ENCODE peak calls at places on chromosomes 12 and 14, in nine cellular contexts. One of them, this sample, is unnamed.

GRCh38 chr12:5692850-5693249 is 252.2 kb downstream of the ANO2 start:
- DNase-seq in HEK293T: no peak
- DNase-seq in stimulated activated CD4-positive, alpha-beta T cell treated with anti-CD3 and anti-CD28 coated beads, TNF-alpha, amount 100 ng/mL, for 4 hours: no peak
- DNase-seq in mesenchymal stem cell: no peak
- DNase-seq in CD4-positive, alpha-beta T cell: no peak
- DNase-seq in natural killer cell: no peak
- DNase-seq in A549: no peak
- DNase-seq in left colon: no peak
- DNase-seq in HTR-8/SVneo: no peak
- DNase-seq in this sample: no peak

GRCh38 chr14:35557221-35557747 is 23.3 kb downstream of the INSM2 start:
- DNase-seq in HEK293T: no peak
- DNase-seq in stimulated activated CD4-positive, alpha-beta T cell treated with anti-CD3 and anti-CD28 coated beads, TNF-alpha, amount 100 ng/mL, for 4 hours: no peak
- DNase-seq in mesenchymal stem cell: no peak
- DNase-seq in CD4-positive, alpha-beta T cell: no peak
- DNase-seq in natural killer cell: no peak
- DNase-seq in A549: no peak
- DNase-seq in left colon: no peak
- DNase-seq in HTR-8/SVneo: no peak
- DNase-seq in this sample: no peak

GRCh38 chr12:48857278-48857994 is 5.5 kb upstream of the DDX23 start:
- DNase-seq in HEK293T: no peak
- DNase-seq in stimulated activated CD4-positive, alpha-beta T cell treated with anti-CD3 and anti-CD28 coated beads, TNF-alpha, amount 100 ng/mL, for 4 hours: no peak
- DNase-seq in mesenchymal stem cell: no peak
- DNase-seq in CD4-positive, alpha-beta T cell: no peak
- DNase-seq in natural killer cell: no peak
- DNase-seq in A549: no peak
- DNase-seq in left colon: no peak
- DNase-seq in HTR-8/SVneo: no peak
- DNase-seq in this sample: no peak

GRCh38 chr14:99910337-99911268 is 117.4 kb downstream of the EML1 start:
- DNase-seq in HEK293T: no peak
- DNase-seq in stimulated activated CD4-positive, alpha-beta T cell treated with anti-CD3 and anti-CD28 coated beads, TNF-alpha, amount 100 ng/mL, for 4 hours: no peak
- DNase-seq in mesenchymal stem cell: peak; percentile 91
- DNase-seq in CD4-positive, alpha-beta T cell: no peak
- DNase-seq in natural killer cell: no peak
- DNase-seq in A549: peak; percentile 69
- DNase-seq in left colon: no peak
- DNase-seq in HTR-8/SVneo: peak; percentile 64
- DNase-seq in this sample: no peak

GRCh38 chr14:33412450-33412849 is 473.8 kb downstream of the NPAS3 start:
- DNase-seq in HEK293T: no peak
- DNase-seq in stimulated activated CD4-positive, alpha-beta T cell treated with anti-CD3 and anti-CD28 coated beads, TNF-alpha, amount 100 ng/mL, for 4 hours: no peak
- DNase-seq in mesenchymal stem cell: no peak
- DNase-seq in CD4-positive, alpha-beta T cell: no peak
- DNase-seq in natural killer cell: no peak
- DNase-seq in A549: no peak
- DNase-seq in left colon: no peak
- DNase-seq in HTR-8/SVneo: no peak
- DNase-seq in this sample: no peak

GRCh38 chr14:51020024-51020710 is 74.7 kb downstream of the TRIM9 start:
- DNase-seq in HEK293T: no peak
- DNase-seq in stimulated activated CD4-positive, alpha-beta T cell treated with anti-CD3 and anti-CD28 coated beads, TNF-alpha, amount 100 ng/mL, for 4 hours: no peak
- DNase-seq in mesenchymal stem cell: peak; percentile 38
- DNase-seq in CD4-positive, alpha-beta T cell: no peak
- DNase-seq in natural killer cell: no peak
- DNase-seq in A549: no peak
- DNase-seq in left colon: no peak
- DNase-seq in HTR-8/SVneo: no peak
- DNase-seq in this sample: no peak

GRCh38 chr14:77203611-77204456 is 22.2 kb downstream of the TMEM63C start:
- DNase-seq in HEK293T: no peak
- DNase-seq in stimulated activated CD4-positive, alpha-beta T cell treated with anti-CD3 and anti-CD28 coated beads, TNF-alpha, amount 100 ng/mL, for 4 hours: no peak
- DNase-seq in mesenchymal stem cell: no peak
- DNase-seq in CD4-positive, alpha-beta T cell: no peak
- DNase-seq in natural killer cell: no peak
- DNase-seq in A549: no peak
- DNase-seq in left colon: no peak
- DNase-seq in HTR-8/SVneo: no peak
- DNase-seq in this sample: no peak

GRCh38 chr12:116975779-116976393 is 65.1 kb downstream of the FBXW8 start:
- DNase-seq in HEK293T: no peak
- DNase-seq in stimulated activated CD4-positive, alpha-beta T cell treated with anti-CD3 and anti-CD28 coated beads, TNF-alpha, amount 100 ng/mL, for 4 hours: no peak
- DNase-seq in mesenchymal stem cell: no peak
- DNase-seq in CD4-positive, alpha-beta T cell: no peak
- DNase-seq in natural killer cell: no peak
- DNase-seq in A549: no peak
- DNase-seq in left colon: no peak
- DNase-seq in HTR-8/SVneo: no peak
- DNase-seq in this sample: no peak

GRCh38 chr12:104310751-104311297 is 7.3 kb downstream of the EID3 start:
- DNase-seq in HEK293T: no peak
- DNase-seq in stimulated activated CD4-positive, alpha-beta T cell treated with anti-CD3 and anti-CD28 coated beads, TNF-alpha, amount 100 ng/mL, for 4 hours: no peak
- DNase-seq in mesenchymal stem cell: no peak
- DNase-seq in CD4-positive, alpha-beta T cell: no peak
- DNase-seq in natural killer cell: no peak
- DNase-seq in A549: no peak
- DNase-seq in left colon: no peak
- DNase-seq in HTR-8/SVneo: no peak
- DNase-seq in this sample: no peak

GRCh38 chr12:49225551-49226166 is 36.8 kb upstream of the TUBA1A start:
- DNase-seq in HEK293T: no peak
- DNase-seq in stimulated activated CD4-positive, alpha-beta T cell treated with anti-CD3 and anti-CD28 coated beads, TNF-alpha, amount 100 ng/mL, for 4 hours: no peak
- DNase-seq in mesenchymal stem cell: no peak
- DNase-seq in CD4-positive, alpha-beta T cell: no peak
- DNase-seq in natural killer cell: no peak
- DNase-seq in A549: no peak
- DNase-seq in left colon: peak; percentile 18
- DNase-seq in HTR-8/SVneo: no peak
- DNase-seq in this sample: no peak

GRCh38 chr12:57772429-57773322 is at the start of gene EEF1AKMT3:
- DNase-seq in HEK293T: peak; percentile 67
- DNase-seq in stimulated activated CD4-positive, alpha-beta T cell treated with anti-CD3 and anti-CD28 coated beads, TNF-alpha, amount 100 ng/mL, for 4 hours: no peak
- DNase-seq in mesenchymal stem cell: peak; percentile 79
- DNase-seq in CD4-positive, alpha-beta T cell: no peak
- DNase-seq in natural killer cell: no peak
- DNase-seq in A549: peak; percentile 71
- DNase-seq in left colon: peak; percentile 80
- DNase-seq in HTR-8/SVneo: peak; percentile 57
- DNase-seq in this sample: peak; percentile 100

GRCh38 chr14:103679351-103679750 is 35.9 kb downstream of the XRCC3 start:
- DNase-seq in HEK293T: peak; percentile 55
- DNase-seq in stimulated activated CD4-positive, alpha-beta T cell treated with anti-CD3 and anti-CD28 coated beads, TNF-alpha, amount 100 ng/mL, for 4 hours: no peak
- DNase-seq in mesenchymal stem cell: peak; percentile 28
- DNase-seq in CD4-positive, alpha-beta T cell: peak; percentile 22
- DNase-seq in natural killer cell: peak; percentile 37
- DNase-seq in A549: peak; percentile 38
- DNase-seq in left colon: peak; percentile 57
- DNase-seq in HTR-8/SVneo: peak; percentile 29
- DNase-seq in this sample: no peak

GRCh38 chr12:49501895-49502294 is 36.9 kb upstream of the KCNH3 start:
- DNase-seq in HEK293T: no peak
- DNase-seq in stimulated activated CD4-positive, alpha-beta T cell treated with anti-CD3 and anti-CD28 coated beads, TNF-alpha, amount 100 ng/mL, for 4 hours: no peak
- DNase-seq in mesenchymal stem cell: no peak
- DNase-seq in CD4-positive, alpha-beta T cell: no peak
- DNase-seq in natural killer cell: no peak
- DNase-seq in A549: no peak
- DNase-seq in left colon: no peak
- DNase-seq in HTR-8/SVneo: no peak
- DNase-seq in this sample: no peak

GRCh38 chr12:62210422-62210821 is 49.8 kb upstream of the USP15 start:
- DNase-seq in HEK293T: peak; percentile 41
- DNase-seq in stimulated activated CD4-positive, alpha-beta T cell treated with anti-CD3 and anti-CD28 coated beads, TNF-alpha, amount 100 ng/mL, for 4 hours: peak; percentile 13
- DNase-seq in mesenchymal stem cell: peak; percentile 36
- DNase-seq in CD4-positive, alpha-beta T cell: peak; percentile 29
- DNase-seq in natural killer cell: no peak
- DNase-seq in A549: peak; percentile 28
- DNase-seq in left colon: peak; percentile 16
- DNase-seq in HTR-8/SVneo: peak; percentile 48
- DNase-seq in this sample: no peak

GRCh38 chr12:76038176-76038575 is 6.6 kb upstream of the PHLDA1 start:
- DNase-seq in HEK293T: no peak
- DNase-seq in stimulated activated CD4-positive, alpha-beta T cell treated with anti-CD3 and anti-CD28 coated beads, TNF-alpha, amount 100 ng/mL, for 4 hours: no peak
- DNase-seq in mesenchymal stem cell: no peak
- DNase-seq in CD4-positive, alpha-beta T cell: no peak
- DNase-seq in natural killer cell: no peak
- DNase-seq in A549: no peak
- DNase-seq in left colon: no peak
- DNase-seq in HTR-8/SVneo: no peak
- DNase-seq in this sample: no peak

GRCh38 chr14:70162353-70162752 is 26.4 kb downstream of the SLC8A3 start:
- DNase-seq in HEK293T: no peak
- DNase-seq in stimulated activated CD4-positive, alpha-beta T cell treated with anti-CD3 and anti-CD28 coated beads, TNF-alpha, amount 100 ng/mL, for 4 hours: no peak
- DNase-seq in mesenchymal stem cell: no peak
- DNase-seq in CD4-positive, alpha-beta T cell: no peak
- DNase-seq in natural killer cell: no peak
- DNase-seq in A549: no peak
- DNase-seq in left colon: no peak
- DNase-seq in HTR-8/SVneo: no peak
- DNase-seq in this sample: no peak

GRCh38 chr12:7879246-7879645 is 6.5 kb upstream of the SLC2A14 start:
- DNase-seq in HEK293T: no peak
- DNase-seq in stimulated activated CD4-positive, alpha-beta T cell treated with anti-CD3 and anti-CD28 coated beads, TNF-alpha, amount 100 ng/mL, for 4 hours: no peak
- DNase-seq in mesenchymal stem cell: no peak
- DNase-seq in CD4-positive, alpha-beta T cell: no peak
- DNase-seq in natural killer cell: no peak
- DNase-seq in A549: no peak
- DNase-seq in left colon: no peak
- DNase-seq in HTR-8/SVneo: no peak
- DNase-seq in this sample: no peak

GRCh38 chr12:11719678-11720099 is 70.2 kb downstream of the ETV6 start:
- DNase-seq in HEK293T: no peak
- DNase-seq in stimulated activated CD4-positive, alpha-beta T cell treated with anti-CD3 and anti-CD28 coated beads, TNF-alpha, amount 100 ng/mL, for 4 hours: peak; percentile 14
- DNase-seq in mesenchymal stem cell: peak; percentile 98
- DNase-seq in CD4-positive, alpha-beta T cell: no peak
- DNase-seq in natural killer cell: no peak
- DNase-seq in A549: no peak
- DNase-seq in left colon: peak; percentile 41
- DNase-seq in HTR-8/SVneo: peak; percentile 82
- DNase-seq in this sample: peak; percentile 79

GRCh38 chr14:90569201-90569600 is 172.4 kb downstream of the CALM1 start:
- DNase-seq in HEK293T: no peak
- DNase-seq in stimulated activated CD4-positive, alpha-beta T cell treated with anti-CD3 and anti-CD28 coated beads, TNF-alpha, amount 100 ng/mL, for 4 hours: no peak
- DNase-seq in mesenchymal stem cell: no peak
- DNase-seq in CD4-positive, alpha-beta T cell: no peak
- DNase-seq in natural killer cell: no peak
- DNase-seq in A549: no peak
- DNase-seq in left colon: no peak
- DNase-seq in HTR-8/SVneo: no peak
- DNase-seq in this sample: no peak

This sample was measured in T1000.